ENCODE peak calls at places on chromosomes 7 and 10, in five cellular contexts. J, E, C, B and P are unnamed samples.

GRCh38 chr10:131748831-131749766 is 151.7 kb upstream of the PPP2R2D start:
- DNase-seq in B (no peak), C (no peak), J (no peak), E (no peak), P (no peak)

GRCh38 chr10:105964009-105964408 is 1200.5 kb downstream of the SORCS1 start:
- DNase-seq in B (no peak), C (no peak), J (no peak), E (no peak), P (no peak)

GRCh38 chr10:1057106-1057657 is 997 bp downstream of the WDR37 start:
- DNase-seq in J (no peak), E (no peak), C (no peak), B (peak), P (no peak)

GRCh38 chr7:65477326-65477725 is 103.7 kb downstream of the ZNF92 start:
- DNase-seq in J (no peak), E (no peak), B (peak), C (peak), P (no peak)

GRCh38 chr10:5692476-5693358 is 8.1 kb downstream of the TASOR2 start:
- DNase-seq in E (peak), C (peak), B (peak), J (peak), P (no peak)

GRCh38 chr10:23157691-23158369 is 34.3 kb upstream of the PTF1A start:
- DNase-seq in J (no peak), B (peak), E (no peak), C (peak), P (no peak)

GRCh38 chr7:26944486-26944885 is 80.1 kb upstream of the SKAP2 start:
- DNase-seq in J (no peak), B (no peak), C (no peak), E (no peak), P (no peak)

GRCh38 chr10:28880551-28880950 is 203.2 kb downstream of the BAMBI start:
- DNase-seq in C (no peak), E (no peak), B (no peak), J (no peak), P (no peak)

GRCh38 chr10:88881335-88881734 is 1.3 kb downstream of the STAMBPL1 start:
- DNase-seq in J (no peak), B (no peak), E (no peak), C (no peak), P (no peak)

GRCh38 chr7:131122394-131122793 is 205.3 kb upstream of the MKLN1 start:
- DNase-seq in C (no peak), E (no peak), J (no peak), B (no peak), P (no peak)

GRCh38 chr7:47392241-47392759 is 189.6 kb downstream of the TNS3 start:
- DNase-seq in B (no peak), E (peak), C (peak), J (peak), P (no peak)

GRCh38 chr7:68050627-68051026 is 1054.0 kb downstream of the TYW1 start:
- DNase-seq in E (no peak), C (no peak), B (no peak), J (no peak), P (no peak)

GRCh38 chr10:95242581-95243317 is 48.1 kb downstream of the PDLIM1 start:
- DNase-seq in E (peak), J (no peak), C (no peak), B (peak), P (no peak)

GRCh38 chr10:75469018-75469616 is 37.7 kb downstream of the LRMDA start:
- DNase-seq in E (no peak), C (no peak), J (no peak), B (peak), P (peak)

GRCh38 chr10:102152545-102152890 is 329 bp downstream of the NOLC1 start:
- DNase-seq in C (no peak), B (no peak), E (no peak), J (no peak), P (no peak)

GRCh38 chr10:83127942-83128575 is 1011.2 kb upstream of the GHITM start:
- DNase-seq in B (no peak), J (no peak), C (no peak), E (no peak), P (no peak)

GRCh38 chr10:79404690-79405131 is 40.7 kb downstream of the ZCCHC24 start:
- DNase-seq in J (peak), C (no peak), B (no peak), E (no peak), P (no peak)

GRCh38 chr7:151059362-151060112 is at the start of gene SLC4A2:
- DNase-seq in J (peak), C (peak), E (peak), B (peak), P (peak)

GRCh38 chr7:34104120-34104519 is 198.8 kb downstream of the BMPER start:
- DNase-seq in E (no peak), B (no peak), J (no peak), C (no peak), P (no peak)

GRCh38 chr10:77390481-77390891 is 247.1 kb downstream of the KCNMA1 start:
- DNase-seq in E (no peak), J (no peak), B (no peak), C (no peak), P (no peak)
- H3K27ac ChIP-seq in E (peak), J (no peak), B (peak), C (no peak), P (no peak)

GRCh38 chr10:119177708-119178370 is 773 bp downstream of the PRDX3 start:
- DNase-seq in C (no peak), E (no peak), J (no peak), B (no peak), P (no peak)

GRCh38 chr10:119174109-119174508 is 4.5 kb downstream of the PRDX3 start:
- DNase-seq in J (no peak), B (no peak), C (no peak), E (no peak), P (no peak)

GRCh38 chr10:119176166-119176565 is 2.4 kb downstream of the PRDX3 start:
- DNase-seq in B (no peak), J (no peak), E (no peak), C (no peak), P (no peak)

GRCh38 chr10:119178371-119179119 is at the start of gene PRDX3:
- DNase-seq in B (peak), J (peak), C (peak), E (peak), P (peak)
- TF ChIP-seq EP300 in B (no peak), J (no peak), C (peak), E (no peak), P (peak)

GRCh38 chr7:121195859-121196588 is 132.8 kb upstream of the WNT16 start:
- DNase-seq in E (no peak), C (no peak), J (no peak), B (no peak), P (no peak)
- H3K27ac ChIP-seq in E (no peak), C (no peak), J (no peak), B (no peak), P (no peak)

GRCh38 chr10:78312197-78313046 is 278.8 kb downstream of the RPS24 start:
- DNase-seq in J (no peak), E (no peak), C (no peak), B (no peak), P (no peak)
- TF ChIP-seq EP300 in J (no peak), E (peak), C (no peak), B (no peak), P (no peak)